ENCODE peak calls at places on chromosomes 4 and X, in four cellular contexts. Q, O, N and G are unnamed samples.

GRCh38 chr4:53855886-53856260 is 208.5 kb downstream of the CHIC2 start:
- DNase-seq in Q (no peak), O (peak), N (no peak), G (peak)

GRCh38 chrX:71532078-71532752 is 689 bp upstream of the OGT start:
- DNase-seq in Q (peak), O (peak), N (no peak), G (peak)

GRCh38 chr4:37389967-37390580 is 145.5 kb downstream of the NWD2 start:
- DNase-seq in Q (peak), O (peak), N (no peak), G (peak)

GRCh38 chrX:16239211-16239610 is 71.9 kb downstream of the MAGEB17 start:
- DNase-seq in Q (no peak), O (peak), N (no peak), G (peak)

GRCh38 chr4:139916041-139916440 is 237.9 kb downstream of the MAML3 start:
- DNase-seq in Q (no peak), O (no peak), N (no peak), G (no peak)

GRCh38 chr4:56112377-56112776 is 163.6 kb downstream of the CEP135 start:
- DNase-seq in Q (peak), O (no peak), N (no peak), G (no peak)

GRCh38 chrX:106752101-106752678 is 25.7 kb downstream of the RNF128 start:
- DNase-seq in Q (peak), O (peak), N (no peak), G (no peak)

GRCh38 chr4:158644755-158645154 is 26.9 kb downstream of the C4orf46 start:
- DNase-seq in Q (no peak), O (no peak), N (no peak), G (no peak)

GRCh38 chr4:797066-797465 is 28.9 kb downstream of the CPLX1 start:
- DNase-seq in Q (no peak), O (no peak), N (no peak), G (no peak)

GRCh38 chr4:10008208-10009005 is 12.9 kb downstream of the SLC2A9 start:
- DNase-seq in Q (no peak), O (peak), N (no peak), G (no peak)

DNA sequence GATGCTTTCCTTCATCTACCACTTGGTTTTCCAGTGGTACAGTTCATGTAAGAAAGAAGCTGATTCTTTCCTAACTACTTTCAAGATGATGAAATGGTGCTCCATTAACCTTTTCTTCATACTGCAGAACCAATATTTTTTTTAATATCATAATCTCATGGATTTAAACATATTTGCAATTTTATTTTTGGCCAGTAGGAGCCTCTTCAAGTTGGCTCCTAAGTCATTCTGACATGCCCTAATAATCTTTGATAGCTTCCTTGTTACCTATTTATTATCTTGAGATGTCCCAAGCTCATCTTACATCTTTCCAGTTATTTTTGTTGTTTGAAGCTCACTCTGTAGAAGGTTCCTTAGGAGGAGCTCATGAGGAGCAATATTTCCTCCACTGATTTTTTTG is 170.2 kb downstream of the APBB2 start:
- DNase-seq in Q (no peak), O (no peak), N (no peak), G (no peak)
- TF ChIP-seq CTCF in Q (no peak), O (no peak), N (no peak), G (peak)

GRCh38 chr4:8107146-8107657 is 51.4 kb downstream of the ABLIM2 start:
- DNase-seq in Q (no peak), O (no peak), N (no peak), G (no peak)
- TF ChIP-seq CTCF in Q (no peak), O (no peak), N (no peak), G (no peak)

DNA sequence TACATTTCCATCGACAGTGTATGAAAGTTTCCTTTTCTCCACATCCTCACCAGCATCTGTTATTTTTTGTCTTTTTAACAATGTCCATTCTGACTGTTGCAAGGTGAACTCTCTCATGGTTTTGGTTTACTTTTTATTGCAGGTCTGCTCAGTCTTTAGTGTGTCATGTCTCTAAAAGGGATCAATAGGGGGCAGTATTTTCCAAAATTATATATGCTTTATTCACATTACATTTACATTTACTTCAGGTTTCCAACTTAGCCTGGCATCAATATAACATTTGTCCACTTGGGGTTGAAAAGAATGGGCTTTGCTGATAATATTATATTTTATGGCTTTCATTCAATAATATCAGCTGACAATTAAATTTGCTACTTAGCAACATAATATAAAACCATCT is 265.0 kb upstream of the SLITRK2 start:
- DNase-seq in Q (no peak), O (no peak), N (no peak), G (no peak)
- TF ChIP-seq CTCF in Q (peak), O (no peak), N (no peak), G (no peak)

GRCh38 chrX:103066606-103067005 is 2.6 kb upstream of the BEX1 start:
- DNase-seq in Q (no peak), O (no peak), N (no peak), G (peak)

GRCh38 chrX:103063918-103064434 is at the start of gene BEX1:
- DNase-seq in Q (peak), O (no peak), N (no peak), G (no peak)

GRCh38 chrX:103061486-103061885 is 2.5 kb downstream of the BEX1 start:
- DNase-seq in Q (no peak), O (no peak), N (no peak), G (no peak)

GRCh38 chrX:103063191-103063845 is 653 bp downstream of the BEX1 start:
- DNase-seq in Q (peak), O (peak), N (no peak), G (peak)
- TF ChIP-seq CTCF in Q (peak), O (no peak), N (no peak), G (peak)

GRCh38 chr4:84159767-84160166 is 339.3 kb downstream of the NKX6-1 start:
- DNase-seq in Q (peak), O (no peak), N (no peak), G (no peak)
- TF ChIP-seq CTCF in Q (peak), O (no peak), N (no peak), G (peak)

DNA sequence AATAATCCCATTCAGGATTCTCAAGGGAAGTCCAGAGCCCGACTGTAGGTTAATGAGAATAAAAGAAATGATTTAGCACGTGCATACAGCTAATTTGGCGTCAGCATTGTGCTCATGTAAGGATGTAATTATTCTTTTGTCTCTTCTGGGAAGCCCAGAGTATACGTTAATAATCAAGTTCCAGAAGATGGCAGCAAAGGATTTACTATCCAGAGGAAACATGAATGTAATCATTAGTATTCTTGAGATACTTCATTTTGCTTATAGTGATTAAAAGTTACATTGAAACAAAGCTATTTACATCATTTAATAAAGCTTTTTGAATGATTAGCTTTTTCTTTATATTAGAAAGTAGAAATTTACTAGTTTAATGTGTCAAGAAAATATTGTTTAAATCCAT is 27.1 kb upstream of the MAP9 start:
- DNase-seq in Q (peak), O (peak), N (no peak), G (peak)
- TF ChIP-seq CTCF in Q (peak), O (peak), N (no peak), G (peak)

GRCh38 chr4:39442910-39443480 is 15.7 kb downstream of the RPL9 start:
- DNase-seq in Q (no peak), O (no peak), N (no peak), G (no peak)

GRCh38 chr4:39451423-39452023 is 7.2 kb downstream of the RPL9 start:
- DNase-seq in Q (no peak), O (no peak), N (no peak), G (no peak)

GRCh38 chr4:39446483-39446841 is 12.3 kb downstream of the RPL9 start:
- DNase-seq in Q (no peak), O (no peak), N (no peak), G (no peak)

GRCh38 chr4:39450618-39451017 is 8.1 kb downstream of the RPL9 start:
- DNase-seq in Q (no peak), O (no peak), N (no peak), G (no peak)

DNA sequence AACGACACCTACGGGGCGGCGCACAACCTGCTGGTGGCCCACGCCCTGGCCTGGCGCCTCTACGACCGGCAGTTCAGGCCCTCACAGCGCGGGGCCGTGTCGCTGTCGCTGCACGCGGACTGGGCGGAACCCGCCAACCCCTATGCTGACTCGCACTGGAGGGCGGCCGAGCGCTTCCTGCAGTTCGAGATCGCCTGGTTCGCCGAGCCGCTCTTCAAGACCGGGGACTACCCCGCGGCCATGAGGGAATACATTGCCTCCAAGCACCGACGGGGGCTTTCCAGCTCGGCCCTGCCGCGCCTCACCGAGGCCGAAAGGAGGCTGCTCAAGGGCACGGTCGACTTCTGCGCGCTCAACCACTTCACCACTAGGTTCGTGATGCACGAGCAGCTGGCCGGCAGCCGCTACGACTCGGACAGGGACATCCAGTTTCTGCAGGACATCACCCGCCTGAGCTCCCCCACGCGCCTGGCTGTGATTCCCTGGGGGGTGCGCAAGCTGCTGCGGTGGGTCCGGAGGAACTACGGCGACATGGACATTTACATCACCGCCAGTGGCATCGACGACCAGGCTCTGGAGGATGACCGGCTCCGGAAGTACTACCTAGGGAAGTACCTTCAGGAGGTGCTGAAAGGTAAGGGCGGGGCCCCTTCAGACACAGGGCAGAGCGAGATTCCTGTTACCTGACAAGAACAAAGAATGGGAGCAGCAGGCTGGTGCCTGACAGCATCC is 11.7 kb downstream of the RPL9 start:
- DNase-seq in Q (peak), O (peak), N (peak), G (no peak)
- TF ChIP-seq CTCF in Q (no peak), O (peak), N (peak), G (no peak)

GRCh38 chr4:112894951-112895350 is 154.5 kb upstream of the ANK2 start:
- DNase-seq in Q (no peak), O (no peak), N (no peak), G (no peak)

GRCh38 chr4:112898357-112899141 is 150.9 kb upstream of the ANK2 start:
- DNase-seq in Q (peak), O (no peak), N (no peak), G (no peak)

GRCh38 chr4:112896326-112896892 is 153.0 kb upstream of the ANK2 start:
- DNase-seq in Q (peak), O (no peak), N (no peak), G (no peak)

GRCh38 chr4:112895785-112896184 is 153.7 kb upstream of the ANK2 start:
- DNase-seq in Q (peak), O (no peak), N (no peak), G (no peak)

GRCh38 chr4:112897548-112897947 is 151.9 kb upstream of the ANK2 start:
- DNase-seq in Q (peak), O (no peak), N (no peak), G (no peak)
- TF ChIP-seq CTCF in Q (peak), O (no peak), N (no peak), G (no peak)

GRCh38 chr4:93870876-93871458 is 42.4 kb downstream of the ATOH1 start:
- DNase-seq in Q (no peak), O (no peak), N (no peak), G (no peak)

GRCh38 chr4:93867416-93868001 is 39.0 kb downstream of the ATOH1 start:
- DNase-seq in Q (no peak), O (no peak), N (no peak), G (no peak)

GRCh38 chr4:93865650-93866049 is 37.1 kb downstream of the ATOH1 start:
- DNase-seq in Q (no peak), O (no peak), N (no peak), G (no peak)
- TF ChIP-seq CTCF in Q (peak), O (no peak), N (no peak), G (no peak)